ENCODE peak calls at places on chromosomes 13 and 19, in seven cellular contexts. L is SK-N-SH, Z is GM12878, B is prostate gland, D is sigmoid colon, K is upper lobe of left lung, A is HCT116. W is an unnamed sample.

GRCh38 chr19:48799358-48800300 is 11.2 kb downstream of the BCAT2 start:
- DNase-seq in L (no peak), K (no peak), Z (no peak), B (no peak), D (no peak), A (no peak), W (no peak)

GRCh38 chr19:15112385-15112784 is 5.2 kb downstream of the SYDE1 start:
- DNase-seq in Z (no peak), K (no peak), L (peak; percentile 49), B (no peak), D (no peak), A (peak; percentile 60), W (no peak)

GRCh38 chr13:75796825-75797224 is 160.7 kb downstream of the LMO7 start:
- DNase-seq in L (no peak), Z (no peak), B (no peak), K (no peak), A (no peak), D (no peak), W (no peak)

GRCh38 chr19:38900220-38900629 is 456 bp downstream of the NFKBIB start:
- DNase-seq in Z (no peak), D (no peak), K (no peak), A (no peak), B (no peak), L (no peak), W (no peak)

GRCh38 chr19:17328517-17329060 is 6.1 kb downstream of the ANO8 start:
- DNase-seq in B (no peak), K (no peak), A (no peak), D (no peak), Z (no peak), L (no peak), W (no peak)

GRCh38 chr13:94300401-94300800 is 179.1 kb downstream of the DCT start:
- DNase-seq in D (no peak), K (no peak), B (no peak), A (no peak), L (no peak), Z (no peak), W (no peak)

GRCh38 chr13:19984430-19985218 is 26.1 kb downstream of the ZMYM2 start:
- DNase-seq in Z (peak; percentile 50), L (peak; percentile 20), B (no peak), D (no peak), K (no peak), A (peak; percentile 12), W (no peak)

GRCh38 chr19:2081873-2082810 is 14.0 kb downstream of the MOB3A start:
- DNase-seq in A (no peak), Z (no peak), K (peak; percentile 78), L (peak; percentile 28), B (no peak), D (no peak), W (peak; percentile 92)

GRCh38 chr19:32373614-32374295 is 28.3 kb downstream of the ZNF507 start:
- DNase-seq in D (no peak), L (no peak), Z (no peak), K (peak; percentile 65), A (peak; percentile 94), B (peak; percentile 86), W (no peak)

GRCh38 chr13:57224414-57224813 is 57.4 kb downstream of the PRR20E start:
- DNase-seq in A (no peak), B (no peak), D (no peak), L (no peak), Z (no peak), K (no peak), W (no peak)

GRCh38 chr13:102555914-102556553 is 40.8 kb upstream of the TPP2 start:
- DNase-seq in K (no peak), A (peak; percentile 21), D (no peak), B (no peak), Z (no peak), L (peak; percentile 47), W (no peak)

GRCh38 chr13:24680258-24680920 is at the start of gene ATP12A:
- DNase-seq in B (peak; percentile 17), A (no peak), K (peak; percentile 41), L (peak; percentile 59), Z (no peak), D (no peak), W (no peak)

GRCh38 chr19:39127812-39128510 is 2.4 kb downstream of the PAK4 start:
- DNase-seq in D (no peak), K (peak; percentile 35), L (no peak), B (peak; percentile 60), A (no peak), Z (no peak), W (no peak)

GRCh38 chr13:41645313-41645712 is 188.0 kb downstream of the RGCC start:
- DNase-seq in B (peak; percentile 43), D (peak; percentile 86), L (no peak), Z (no peak), A (no peak), K (peak; percentile 34), W (no peak)

GRCh38 chr19:40802300-40803169 is 3.5 kb downstream of the EGLN2 start:
- DNase-seq in B (no peak), D (peak; percentile 92), Z (no peak), L (peak; percentile 67), A (no peak), K (peak; percentile 80), W (peak; percentile 87)

GRCh38 chr13:94678845-94679244 is 33.5 kb downstream of the SOX21 start:
- DNase-seq in D (no peak), Z (no peak), A (no peak), K (no peak), L (no peak), B (no peak), W (no peak)

GRCh38 chr13:113591750-113592149 is 7.2 kb downstream of the TFDP1 start:
- DNase-seq in A (no peak), K (no peak), Z (no peak), L (peak; percentile 11), B (no peak), D (peak; percentile 38), W (peak; percentile 48)

GRCh38 chr19:11887618-11888531 is at the start of gene ZNF69:
- DNase-seq in A (no peak), D (peak; percentile 91), L (peak; percentile 89), K (peak; percentile 95), Z (no peak), B (peak; percentile 91), W (peak; percentile 88)

GRCh38 chr19:33203529-33203928 is 9.4 kb downstream of the LRP3 start:
- DNase-seq in A (no peak), B (no peak), K (no peak), Z (no peak), D (no peak), L (peak; percentile 34), W (no peak)

DNA sequence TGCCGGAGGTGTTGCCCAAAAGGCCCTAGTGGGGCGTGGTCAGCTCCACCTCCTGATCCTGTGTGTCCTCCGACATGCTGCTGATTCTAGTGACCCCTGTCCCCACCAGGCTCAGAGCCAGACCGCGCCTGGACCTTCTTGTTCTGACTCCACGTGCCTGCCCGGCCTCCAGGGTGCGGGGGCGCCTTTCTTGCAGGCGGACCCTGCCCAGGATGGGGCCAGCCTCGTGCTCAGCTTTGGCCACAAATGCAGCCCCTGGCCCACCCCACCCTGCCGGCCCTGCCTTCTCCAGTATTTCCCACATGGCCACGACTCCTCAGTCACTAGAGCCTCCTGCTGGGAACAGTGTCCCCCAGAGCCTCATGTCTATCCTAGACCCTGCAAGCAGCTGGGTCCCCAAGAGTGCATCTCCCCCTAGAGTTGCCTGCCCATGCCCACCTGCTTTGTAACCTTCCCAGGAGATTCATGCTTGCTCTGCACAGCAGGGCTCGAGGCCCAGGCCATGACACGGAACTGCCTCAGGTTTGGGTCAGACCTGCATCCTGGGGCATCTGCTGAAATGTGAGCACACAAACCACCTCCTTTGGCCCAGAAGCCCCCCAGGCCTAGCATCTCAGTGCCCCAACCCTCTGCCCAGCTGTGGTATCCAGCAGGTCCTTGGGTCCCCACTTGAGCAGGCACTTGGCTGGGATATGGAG is 27.0 kb downstream of the TMEM161A start:
- DNase-seq in L (peak; percentile 14), D (no peak), K (no peak), A (no peak), B (no peak), Z (no peak), W (no peak)
- H3K9me3 ChIP-seq in L (no peaks in the 10 kb centered on the region), D (no peaks in the 10 kb centered on the region), K (no peaks in the 10 kb centered on the region), A (no peaks in the 10 kb centered on the region), B (no peaks in the 10 kb centered on the region), Z (no peaks in the 10 kb centered on the region), W (no peaks in the 10 kb centered on the region)

GRCh38 chr19:49986354-49986753 is 25.4 kb upstream of the SIGLEC11 start:
- DNase-seq in A (no peak), B (no peak), K (no peak), L (no peak), D (no peak), Z (no peak), W (no peak)

GRCh38 chr19:49988007-49988406 is 27.0 kb upstream of the SIGLEC11 start:
- DNase-seq in B (no peak), D (no peak), Z (no peak), K (no peak), L (no peak), A (no peak), W (no peak)

GRCh38 chr19:49985926-49986325 is 25.0 kb upstream of the SIGLEC11 start:
- DNase-seq in K (no peak), B (no peak), D (no peak), Z (no peak), A (no peak), L (no peak), W (no peak)

GRCh38 chr19:49988433-49988832 is 27.5 kb upstream of the SIGLEC11 start:
- DNase-seq in K (no peak), Z (no peak), B (no peak), A (no peak), L (no peak), D (no peak), W (no peak)

DNA sequence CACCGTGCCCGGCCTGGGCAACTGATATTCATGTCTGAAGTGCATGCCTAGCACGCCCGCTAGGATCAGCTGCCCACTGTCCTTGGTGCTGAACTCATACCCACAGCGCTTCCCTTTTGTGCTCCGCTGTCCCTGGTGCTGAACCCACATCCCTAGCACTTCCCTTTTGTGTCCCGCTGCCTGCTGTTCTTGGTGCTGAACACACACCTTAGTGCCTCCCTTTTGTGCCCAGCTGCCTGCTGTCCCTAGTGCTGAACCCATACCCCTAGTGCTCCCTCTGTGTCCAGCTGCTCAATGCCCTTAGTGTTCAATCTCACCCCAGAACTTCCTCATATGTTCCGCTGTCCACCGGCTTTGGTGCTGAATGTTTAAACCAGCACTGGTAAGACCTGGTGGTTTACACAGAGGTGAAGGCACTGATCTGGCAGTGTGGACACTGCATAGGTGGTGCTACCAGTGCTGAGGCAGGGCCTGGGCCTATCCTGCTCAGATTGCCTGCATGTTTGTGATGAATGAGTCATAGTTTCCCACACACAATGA is 26.3 kb upstream of the SIGLEC11 start:
- DNase-seq in Z (peak; percentile 54), B (peak; percentile 79), A (peak; percentile 88), L (no peak), K (peak; percentile 77), D (peak; percentile 74), W (peak; percentile 90)
- TF ChIP-seq POLR2AphosphoS5 in Z (no peak), B (peak; percentile 82), A (peak; percentile 84), L (no peak), K (peak; percentile 56), D (peak; percentile 49), W (peak; percentile 72)

DNA sequence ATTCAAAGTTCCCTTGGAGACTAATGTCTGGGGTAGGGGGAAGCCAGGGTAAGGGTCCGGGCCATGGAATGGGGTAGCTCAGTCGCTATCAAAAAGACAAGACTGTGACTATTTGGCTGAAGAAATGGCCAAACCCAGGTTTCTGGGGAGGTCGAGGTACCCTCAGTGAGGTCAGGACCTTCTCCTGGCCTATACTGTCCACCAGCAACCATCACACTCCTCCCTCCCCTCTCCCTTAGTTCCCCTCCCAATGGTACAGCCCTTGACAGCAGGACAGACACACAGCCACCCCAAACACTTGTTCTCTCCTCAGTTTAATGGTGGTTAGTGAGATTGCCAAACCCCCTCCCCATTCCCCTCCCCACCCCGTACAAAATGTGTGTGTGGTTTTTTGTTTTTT is 2.6 kb upstream of the ZNF428 start:
- DNase-seq in K (no peak), L (no peak), Z (no peak), D (no peak), A (no peak), B (no peak), W (no peak)
- H3K9me3 ChIP-seq in K (no peaks in the 10 kb centered on the region), L (no peaks in the 10 kb centered on the region), Z (no peaks in the 10 kb centered on the region), D (no peaks in the 10 kb centered on the region), A (no peaks in the 10 kb centered on the region), B (no peaks in the 10 kb centered on the region), W (no peaks in the 10 kb centered on the region)

GRCh38 chr19:3793799-3794198 is 7.6 kb upstream of the MATK start:
- DNase-seq in Z (no peak), K (no peak), A (no peak), B (no peak), D (no peak), L (no peak), W (no peak)
- TF ChIP-seq POLR2AphosphoS5 in Z (no peak), K (no peak), A (no peak), B (no peak), D (no peak), L (no peak), W (no peak)